ENCODE peak calls at places on chromosomes 16 and 17, in ten cellular contexts. V is cardiac muscle cell, P is lung, L is body of pancreas, H is colonic mucosa, A is breast epithelium, I is esophagus squamous epithelium, W is A549, C is transverse colon, B is AG04450. M is an unnamed sample.

GRCh38 chr16:77805403-77805802 is 17.0 kb downstream of the VAT1L start:
- DNase-seq in V (no peak), P (no peak), L (peak), H (no peak), A (peak), I (no peak), W (no peak), C (no peak), B (no peak), M (no peak)

GRCh38 chr17:17513626-17514025 is 17.4 kb upstream of the RASD1 start:
- DNase-seq in V (no peak), P (no peak), L (no peak), H (no peak), A (no peak), I (no peak), W (no peak), C (no peak), B (no peak), M (no peak)

GRCh38 chr17:77801545-77802332 is 156.8 kb upstream of the TNRC6C start:
- DNase-seq in V (no peak), P (no peak), L (no peak), H (no peak), A (no peak), I (no peak), W (no peak), C (no peak), B (no peak), M (no peak)

GRCh38 chr17:53633856-53634255 is 188.9 kb upstream of the KIF2B start:
- DNase-seq in V (no peak), P (no peak), L (no peak), H (no peak), A (no peak), I (no peak), W (no peak), C (no peak), B (no peak), M (no peak)

GRCh38 chr17:58331815-58332719 is 3.5 kb upstream of the TSPOAP1 start:
- DNase-seq in V (no peak), P (peak), L (peak), H (peak), A (no peak), I (peak), W (no peak), C (peak), B (no peak), M (no peak)

GRCh38 chr16:381788-382717 is at the start of gene PGAP6:
- DNase-seq in V (peak), P (no peak), L (peak), H (peak), A (no peak), I (no peak), W (no peak), C (peak), B (no peak), M (no peak)

GRCh38 chr17:2023692-2024571 is 1.2 kb downstream of the RTN4RL1 start:
- DNase-seq in V (peak), P (peak), L (peak), H (no peak), A (peak), I (no peak), W (peak), C (peak), B (no peak), M (no peak)

GRCh38 chr16:14682121-14682520 is 12.0 kb downstream of the PLA2G10 start:
- DNase-seq in V (no peak), P (no peak), L (no peak), H (no peak), A (no peak), I (no peak), W (no peak), C (no peak), B (no peak), M (no peak)

GRCh38 chr17:58304735-58305486 is 23.7 kb downstream of the TSPOAP1 start:
- DNase-seq in V (no peak), P (no peak), L (no peak), H (peak), A (peak), I (no peak), W (no peak), C (no peak), B (no peak), M (peak)

DNA sequence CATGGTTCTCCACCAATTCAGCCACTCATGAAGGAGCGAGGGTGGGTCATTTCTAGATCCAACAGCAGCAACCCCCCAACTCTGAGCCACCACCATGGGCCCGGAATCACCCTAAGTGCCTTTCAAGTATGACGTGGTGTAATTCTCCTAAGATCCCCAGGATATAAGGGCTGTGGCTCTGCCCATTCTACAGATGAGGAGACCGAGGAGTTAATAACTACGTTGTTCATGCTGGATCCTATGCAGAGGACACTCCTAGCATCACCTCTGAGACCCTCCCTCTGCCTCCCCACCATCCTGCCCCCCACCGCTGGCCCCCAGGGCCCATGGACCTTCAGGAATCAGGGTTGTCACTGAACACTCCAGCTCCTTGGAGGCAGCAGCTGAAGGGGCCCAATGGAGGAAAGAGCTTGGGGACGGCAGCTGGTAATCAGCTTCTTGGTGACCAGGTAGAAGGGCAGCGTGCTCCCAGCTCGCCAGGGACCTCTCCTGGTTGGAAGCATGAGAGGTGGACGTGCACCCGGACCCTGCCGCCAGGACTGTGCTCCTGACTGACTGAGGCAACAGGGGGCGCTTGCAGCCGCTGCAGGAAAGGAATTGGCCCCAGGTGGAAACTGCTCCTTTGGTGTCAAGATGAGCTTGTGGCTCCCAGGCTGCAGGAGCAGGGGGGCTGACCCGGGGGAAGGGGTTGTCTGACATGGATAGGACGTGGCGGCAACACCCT is 28.2 kb upstream of the CACNG1 start:
- DNase-seq in V (no peak), P (no peak), L (no peak), H (no peak), A (no peak), I (no peak), W (no peak), C (no peak), B (no peak), M (no peak)
- TF ChIP-seq CTCF in V (no peak), P (no peak), L (no peak), H (no peak), A (no peak), I (no peak), W (no peak), C (no peak), B (no peak), M (no peak)

DNA sequence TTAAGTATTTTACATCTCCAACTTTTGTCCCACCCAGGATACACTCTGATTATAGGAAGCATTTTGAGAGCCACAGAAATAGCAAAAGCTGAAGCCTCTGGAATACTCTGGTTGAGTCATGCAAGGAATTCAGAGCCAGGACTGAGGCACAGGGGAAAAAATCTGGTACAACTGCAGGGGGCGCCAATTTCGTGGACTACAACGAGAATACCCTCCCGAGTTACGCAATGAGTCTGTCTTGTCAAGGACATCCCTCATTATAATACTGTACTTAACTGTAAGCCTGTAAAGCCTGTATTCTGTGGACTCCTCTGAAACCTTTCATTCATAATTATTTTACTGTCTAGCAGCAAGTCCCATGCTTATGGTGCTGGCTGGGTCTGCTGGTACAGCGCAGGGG is 7.8 kb downstream of the HOXB1 start:
- DNase-seq in V (no peak), P (no peak), L (no peak), H (no peak), A (no peak), I (no peak), W (no peak), C (no peak), B (no peak), M (no peak)
- TF ChIP-seq CTCF in V (peak), P (no peak), L (no peak), H (no peak), A (no peak), I (no peak), W (peak), C (no peak), B (peak), M (peak)

GRCh38 chr16:79767597-79768280 is 167.2 kb upstream of the MAF start:
- DNase-seq in V (peak), P (no peak), L (peak), H (peak), A (no peak), I (no peak), W (no peak), C (peak), B (no peak), M (no peak)
- TF ChIP-seq CTCF in V (peak), P (no peak), L (no peak), H (peak), A (no peak), I (no peak), W (peak), C (peak), B (peak), M (peak)

DNA sequence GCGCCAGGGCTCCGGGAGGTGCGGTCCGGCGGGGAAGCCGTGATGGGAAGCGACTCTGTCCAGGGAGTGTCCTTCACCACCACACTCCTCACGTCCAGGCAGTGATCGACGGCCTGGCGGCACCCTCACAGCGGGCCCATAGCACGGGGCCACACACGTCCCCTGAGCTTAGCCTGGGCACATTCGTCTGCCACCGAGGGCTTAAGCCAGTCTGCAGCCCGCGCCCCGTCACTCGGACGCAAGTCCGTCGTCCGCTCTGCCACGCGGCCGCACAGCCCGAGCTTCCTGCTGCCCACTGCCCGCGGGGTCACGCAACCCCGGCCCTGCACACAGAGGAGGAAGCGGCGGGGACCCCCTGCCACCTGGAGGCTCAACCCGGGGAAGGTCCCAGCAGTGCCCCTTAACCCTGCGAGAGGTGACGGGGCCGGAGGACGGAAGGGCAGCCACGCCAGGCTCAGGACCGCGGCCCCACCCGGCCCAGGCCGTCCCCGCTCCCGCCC is 3.0 kb upstream of the TBX2 start:
- DNase-seq in V (no peak), P (no peak), L (no peak), H (no peak), A (no peak), I (no peak), W (no peak), C (no peak), B (no peak), M (no peak)
- TF ChIP-seq CTCF in V (no peak), P (no peak), L (no peak), H (no peak), A (no peak), I (no peak), W (no peak), C (no peak), B (no peak), M (no peak)

DNA sequence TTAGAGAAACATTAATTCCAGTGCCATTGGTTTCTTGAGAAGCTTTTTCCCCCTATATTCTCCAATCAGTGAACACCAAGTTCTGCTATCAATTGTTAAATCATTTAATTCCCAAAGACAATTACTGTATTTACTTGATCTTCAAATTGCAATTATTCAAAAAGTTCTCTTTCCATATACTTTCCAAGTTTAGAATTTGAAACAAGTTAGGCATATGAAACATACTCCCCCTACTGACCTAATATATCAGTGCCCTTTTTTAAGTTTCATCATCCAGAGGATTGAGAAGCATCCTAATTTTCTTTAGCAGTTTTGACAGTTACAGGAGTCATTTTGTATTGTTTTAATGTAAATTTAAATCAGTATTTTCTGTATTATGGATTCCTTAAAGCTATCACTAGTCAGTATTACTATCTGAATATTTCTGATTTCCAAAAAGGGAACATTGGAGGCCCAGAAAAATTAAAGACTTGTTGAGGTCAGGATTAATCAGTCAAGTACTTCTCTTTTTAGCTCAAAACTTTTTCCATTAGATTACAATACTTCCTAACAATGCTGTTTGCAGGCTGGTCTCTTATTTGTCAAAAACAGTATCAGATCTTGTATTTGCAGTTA is 16.3 kb downstream of the MEIOC start:
- DNase-seq in V (peak), P (no peak), L (no peak), H (no peak), A (no peak), I (no peak), W (peak), C (no peak), B (no peak), M (no peak)
- TF ChIP-seq CTCF in V (peak), P (no peak), L (peak), H (peak), A (peak), I (no peak), W (peak), C (peak), B (peak), M (peak)

GRCh38 chr17:72594248-72594647 is 473.4 kb downstream of the SOX9 start:
- DNase-seq in V (no peak), P (no peak), L (no peak), H (no peak), A (no peak), I (no peak), W (no peak), C (no peak), B (no peak), M (no peak)
- TF ChIP-seq CTCF in V (no peak), P (no peak), L (no peak), H (no peak), A (no peak), I (no peak), W (no peak), C (no peak), B (no peak), M (no peak)

M was measured in type B pancreatic cell.